ENCODE peak calls at places on chromosome 9, in five cellular contexts. One of them, this sample, is unnamed.

GRCh38 chr9:109602987-109603386 is 104.9 kb upstream of the PTPN3 start:
- DNase-seq in CD4-positive, CD25-positive, alpha-beta regulatory T cell: no peak
- DNase-seq in MM.1S: no peak
- DNase-seq in tibial nerve: no peak
- DNase-seq in A549: no peak
- DNase-seq in this sample: no peak

GRCh38 chr9:124800306-124801259 is 23.6 kb downstream of the OLFML2A start:
- DNase-seq in CD4-positive, CD25-positive, alpha-beta regulatory T cell: no peak
- DNase-seq in A549: no peak
- DNase-seq in MM.1S: no peak
- DNase-seq in tibial nerve: no peak
- DNase-seq in this sample: no peak

GRCh38 chr9:32954642-32955041 is 46.8 kb downstream of the APTX start:
- DNase-seq in CD4-positive, CD25-positive, alpha-beta regulatory T cell: no peak
- DNase-seq in MM.1S: no peak
- DNase-seq in A549: no peak
- DNase-seq in tibial nerve: no peak
- DNase-seq in this sample: no peak

GRCh38 chr9:4762889-4763521 is 22.0 kb upstream of the AK3 start:
- DNase-seq in CD4-positive, CD25-positive, alpha-beta regulatory T cell: no peak
- DNase-seq in tibial nerve: no peak
- DNase-seq in MM.1S: no peak
- DNase-seq in A549: no peak
- DNase-seq in this sample: no peak

GRCh38 chr9:111232997-111233790 is 96.8 kb downstream of the OR2K2 start:
- DNase-seq in CD4-positive, CD25-positive, alpha-beta regulatory T cell: no peak
- DNase-seq in A549: no peak
- DNase-seq in MM.1S: no peak
- DNase-seq in tibial nerve: peak; percentile 22
- DNase-seq in this sample: no peak

GRCh38 chr9:123421801-123422455 is 65.9 kb downstream of the CRB2 start:
- DNase-seq in MM.1S: no peak
- DNase-seq in tibial nerve: no peak
- DNase-seq in CD4-positive, CD25-positive, alpha-beta regulatory T cell: no peak
- DNase-seq in A549: no peak
- DNase-seq in this sample: no peak

GRCh38 chr9:100206899-100207298 is 107.9 kb downstream of the INVS start:
- DNase-seq in MM.1S: no peak
- DNase-seq in CD4-positive, CD25-positive, alpha-beta regulatory T cell: no peak
- DNase-seq in A549: no peak
- DNase-seq in tibial nerve: no peak
- DNase-seq in this sample: no peak

GRCh38 chr9:112532427-112532826 is 45.8 kb downstream of the KIAA1958 start:
- DNase-seq in A549: no peak
- DNase-seq in MM.1S: no peak
- DNase-seq in CD4-positive, CD25-positive, alpha-beta regulatory T cell: no peak
- DNase-seq in tibial nerve: no peak
- DNase-seq in this sample: no peak

GRCh38 chr9:21559402-21560280 is 77.5 kb upstream of the IFNE start:
- DNase-seq in MM.1S: peak; percentile 11
- DNase-seq in A549: peak; percentile 37
- DNase-seq in CD4-positive, CD25-positive, alpha-beta regulatory T cell: peak; percentile 36
- DNase-seq in tibial nerve: no peak
- DNase-seq in this sample: no peak

GRCh38 chr9:22037954-22038690 is 29.0 kb upstream of the CDKN2B start:
- DNase-seq in MM.1S: no peak
- DNase-seq in CD4-positive, CD25-positive, alpha-beta regulatory T cell: peak; percentile 38
- DNase-seq in A549: no peak
- DNase-seq in tibial nerve: no peak
- DNase-seq in this sample: no peak

GRCh38 chr9:83299556-83299955 is 236.6 kb upstream of the RASEF start:
- DNase-seq in A549: peak; percentile 37
- DNase-seq in CD4-positive, CD25-positive, alpha-beta regulatory T cell: no peak
- DNase-seq in tibial nerve: no peak
- DNase-seq in MM.1S: no peak
- DNase-seq in this sample: no peak

GRCh38 chr9:13049223-13049622 is 230.3 kb downstream of the MPDZ start:
- DNase-seq in CD4-positive, CD25-positive, alpha-beta regulatory T cell: no peak
- DNase-seq in MM.1S: no peak
- DNase-seq in A549: no peak
- DNase-seq in tibial nerve: no peak
- DNase-seq in this sample: no peak

GRCh38 chr9:13445123-13445522 is 165.6 kb upstream of the MPDZ start:
- DNase-seq in A549: no peak
- DNase-seq in MM.1S: no peak
- DNase-seq in CD4-positive, CD25-positive, alpha-beta regulatory T cell: no peak
- DNase-seq in tibial nerve: no peak
- DNase-seq in this sample: no peak

GRCh38 chr9:70480405-70480980 is 66.0 kb upstream of the KLF9 start:
- DNase-seq in A549: no peak
- DNase-seq in tibial nerve: peak; percentile 86
- DNase-seq in CD4-positive, CD25-positive, alpha-beta regulatory T cell: no peak
- DNase-seq in MM.1S: no peak
- DNase-seq in this sample: peak; percentile 47

GRCh38 chr9:109278216-109278615 is 42.6 kb downstream of the EPB41L4B start:
- DNase-seq in A549: no peak
- DNase-seq in CD4-positive, CD25-positive, alpha-beta regulatory T cell: no peak
- DNase-seq in tibial nerve: no peak
- DNase-seq in MM.1S: no peak
- DNase-seq in this sample: no peak

GRCh38 chr9:115118471-115119156 is 657 bp upstream of the TNC start:
- DNase-seq in MM.1S: no peak
- DNase-seq in tibial nerve: peak; percentile 18
- DNase-seq in A549: peak; percentile 53
- DNase-seq in CD4-positive, CD25-positive, alpha-beta regulatory T cell: no peak
- DNase-seq in this sample: no peak

GRCh38 chr9:114153761-114154596 is 1.4 kb upstream of the COL27A1 start:
- DNase-seq in A549: peak; percentile 71
- DNase-seq in tibial nerve: no peak
- DNase-seq in MM.1S: no peak
- DNase-seq in CD4-positive, CD25-positive, alpha-beta regulatory T cell: no peak
- DNase-seq in this sample: no peak

GRCh38 chr9:36891341-36891811 is 142.7 kb downstream of the PAX5 start:
- DNase-seq in MM.1S: no peak
- DNase-seq in tibial nerve: no peak
- DNase-seq in CD4-positive, CD25-positive, alpha-beta regulatory T cell: no peak
- DNase-seq in A549: no peak
- DNase-seq in this sample: no peak

GRCh38 chr9:78035369-78035993 is 3.9 kb upstream of the GNAQ start:
- DNase-seq in A549: peak; percentile 40
- DNase-seq in CD4-positive, CD25-positive, alpha-beta regulatory T cell: peak; percentile 77
- DNase-seq in MM.1S: peak; percentile 75
- DNase-seq in tibial nerve: no peak
- DNase-seq in this sample: peak; percentile 60
- H3K27ac ChIP-seq in A549: peak overlapping the region; percentile 38
- H3K27ac ChIP-seq in CD4-positive, CD25-positive, alpha-beta regulatory T cell: peak overlapping the region; percentile 48
- H3K27ac ChIP-seq in MM.1S: no peak overlapping the region
- H3K27ac ChIP-seq in tibial nerve: no peak overlapping the region
- H3K27ac ChIP-seq in this sample: peak overlapping the region; percentile 80

GRCh38 chr9:121736964-121737462 is 85.6 kb downstream of the DAB2IP start:
- DNase-seq in A549: peak; percentile 41
- DNase-seq in CD4-positive, CD25-positive, alpha-beta regulatory T cell: no peak
- DNase-seq in tibial nerve: peak; percentile 51
- DNase-seq in MM.1S: no peak
- DNase-seq in this sample: no peak

GRCh38 chr9:121737481-121737931 is 86.1 kb downstream of the DAB2IP start:
- DNase-seq in MM.1S: no peak
- DNase-seq in tibial nerve: no peak
- DNase-seq in A549: no peak
- DNase-seq in CD4-positive, CD25-positive, alpha-beta regulatory T cell: no peak
- DNase-seq in this sample: no peak

GRCh38 chr9:121738969-121739368 is 87.5 kb downstream of the DAB2IP start:
- DNase-seq in MM.1S: no peak
- DNase-seq in tibial nerve: no peak
- DNase-seq in A549: no peak
- DNase-seq in CD4-positive, CD25-positive, alpha-beta regulatory T cell: no peak
- DNase-seq in this sample: no peak

GRCh38 chr9:121739971-121740370 is 88.5 kb downstream of the DAB2IP start:
- DNase-seq in MM.1S: no peak
- DNase-seq in tibial nerve: no peak
- DNase-seq in A549: no peak
- DNase-seq in CD4-positive, CD25-positive, alpha-beta regulatory T cell: no peak
- DNase-seq in this sample: no peak

DNA sequence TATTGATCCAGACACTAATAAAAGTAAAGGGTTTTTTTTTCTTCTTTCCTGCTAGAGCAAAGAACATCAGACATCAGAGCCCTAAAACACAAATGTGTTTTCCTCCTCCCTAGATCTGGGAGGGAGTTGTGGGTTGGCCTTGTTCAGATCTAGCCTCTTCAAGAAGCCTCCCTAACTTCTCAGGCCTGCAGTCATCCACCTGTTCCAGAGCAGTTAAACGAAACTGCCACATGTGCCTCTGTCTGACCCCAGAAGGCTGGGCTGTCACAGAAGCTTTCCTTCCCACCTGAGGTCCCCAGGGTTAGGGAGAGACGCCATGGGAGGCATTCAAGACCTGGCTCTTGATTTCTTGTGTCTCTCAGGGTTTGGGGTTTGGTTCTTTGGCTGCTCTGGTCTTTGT is 87.0 kb downstream of the DAB2IP start:
- DNase-seq in MM.1S: peak; percentile 25
- DNase-seq in CD4-positive, CD25-positive, alpha-beta regulatory T cell: no peak
- DNase-seq in A549: no peak
- DNase-seq in tibial nerve: no peak
- DNase-seq in this sample: no peak
- H3K27ac ChIP-seq in MM.1S: no peak overlapping the region
- H3K27ac ChIP-seq in CD4-positive, CD25-positive, alpha-beta regulatory T cell: no peak overlapping the region
- H3K27ac ChIP-seq in A549: no peak overlapping the region
- H3K27ac ChIP-seq in tibial nerve: peak overlapping the region; percentile 96
- H3K27ac ChIP-seq in this sample: no peak overlapping the region

DNA sequence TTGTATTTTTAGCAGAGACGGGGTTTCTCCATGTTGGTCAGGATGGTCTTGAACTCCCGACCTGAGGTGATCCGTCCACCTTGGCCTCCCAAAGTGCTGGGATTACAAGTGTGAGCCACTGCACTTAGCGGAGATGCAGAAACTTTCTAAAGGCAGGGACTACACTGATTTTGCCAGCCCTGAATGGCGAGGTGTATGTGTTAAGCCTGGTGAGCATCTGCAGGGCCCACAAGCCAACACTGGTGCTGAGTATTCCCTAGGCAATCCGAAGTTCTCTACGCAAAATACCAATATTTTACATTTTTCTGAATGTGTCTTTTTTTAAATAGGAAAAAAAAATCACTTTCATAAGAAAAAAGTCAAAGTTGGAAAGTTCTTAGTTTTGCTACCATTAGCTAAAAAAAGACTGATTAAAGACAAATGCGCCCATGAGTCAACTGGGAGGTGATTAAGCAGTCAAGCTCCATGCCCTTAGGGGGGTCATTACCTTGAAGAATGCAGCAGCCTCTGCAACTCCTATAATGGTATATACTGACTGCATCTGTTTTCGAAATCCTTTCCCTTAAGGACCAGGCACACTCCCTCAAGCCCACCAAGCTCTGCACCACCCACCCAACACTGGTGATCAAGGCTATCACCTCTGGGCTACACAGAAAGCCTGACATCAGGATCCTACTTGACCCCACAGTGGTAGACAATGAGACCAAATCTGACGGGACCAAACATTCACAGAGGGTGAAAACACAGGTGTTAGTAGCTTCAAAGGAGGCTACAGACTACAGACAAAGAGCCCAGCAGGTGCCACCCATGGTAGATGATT is 502.7 kb downstream of the BNC2 start:
- DNase-seq in tibial nerve: no peak
- DNase-seq in CD4-positive, CD25-positive, alpha-beta regulatory T cell: no peak
- DNase-seq in MM.1S: no peak
- DNase-seq in A549: no peak
- DNase-seq in this sample: no peak
- H3K27ac ChIP-seq in tibial nerve: no peak overlapping the region
- H3K27ac ChIP-seq in CD4-positive, CD25-positive, alpha-beta regulatory T cell: no peak overlapping the region
- H3K27ac ChIP-seq in MM.1S: no peak overlapping the region
- H3K27ac ChIP-seq in A549: peak overlapping the region; percentile 75
- H3K27ac ChIP-seq in this sample: no peak overlapping the region

GRCh38 chr9:130707225-130707976 is 13.8 kb downstream of the EXOSC2 start:
- DNase-seq in A549: peak; percentile 33
- DNase-seq in tibial nerve: peak; percentile 55
- DNase-seq in MM.1S: peak; percentile 61
- DNase-seq in CD4-positive, CD25-positive, alpha-beta regulatory T cell: peak; percentile 69
- DNase-seq in this sample: no peak
- H3K27ac ChIP-seq in A549: no peak overlapping the region
- H3K27ac ChIP-seq in tibial nerve: no peak overlapping the region
- H3K27ac ChIP-seq in MM.1S: no peak overlapping the region
- H3K27ac ChIP-seq in CD4-positive, CD25-positive, alpha-beta regulatory T cell: no peak overlapping the region
- H3K27ac ChIP-seq in this sample: no peak overlapping the region

GRCh38 chr9:88403340-88403739 is 15.1 kb downstream of the SPIN1 start:
- DNase-seq in MM.1S: no peak
- DNase-seq in CD4-positive, CD25-positive, alpha-beta regulatory T cell: no peak
- DNase-seq in tibial nerve: no peak
- DNase-seq in A549: no peak
- DNase-seq in this sample: no peak
- H3K27ac ChIP-seq in MM.1S: no peak overlapping the region
- H3K27ac ChIP-seq in CD4-positive, CD25-positive, alpha-beta regulatory T cell: no peak overlapping the region
- H3K27ac ChIP-seq in tibial nerve: no peak overlapping the region
- H3K27ac ChIP-seq in A549: no peak overlapping the region
- H3K27ac ChIP-seq in this sample: no peak overlapping the region

GRCh38 chr9:127920794-127921193 is 4.0 kb upstream of the ST6GALNAC4 start:
- DNase-seq in MM.1S: no peak
- DNase-seq in tibial nerve: no peak
- DNase-seq in CD4-positive, CD25-positive, alpha-beta regulatory T cell: no peak
- DNase-seq in A549: no peak
- DNase-seq in this sample: no peak
- H3K27ac ChIP-seq in MM.1S: no peak overlapping the region
- H3K27ac ChIP-seq in tibial nerve: no peak overlapping the region
- H3K27ac ChIP-seq in CD4-positive, CD25-positive, alpha-beta regulatory T cell: no peak overlapping the region
- H3K27ac ChIP-seq in A549: peak overlapping the region; percentile 90
- H3K27ac ChIP-seq in this sample: no peak overlapping the region

DNA sequence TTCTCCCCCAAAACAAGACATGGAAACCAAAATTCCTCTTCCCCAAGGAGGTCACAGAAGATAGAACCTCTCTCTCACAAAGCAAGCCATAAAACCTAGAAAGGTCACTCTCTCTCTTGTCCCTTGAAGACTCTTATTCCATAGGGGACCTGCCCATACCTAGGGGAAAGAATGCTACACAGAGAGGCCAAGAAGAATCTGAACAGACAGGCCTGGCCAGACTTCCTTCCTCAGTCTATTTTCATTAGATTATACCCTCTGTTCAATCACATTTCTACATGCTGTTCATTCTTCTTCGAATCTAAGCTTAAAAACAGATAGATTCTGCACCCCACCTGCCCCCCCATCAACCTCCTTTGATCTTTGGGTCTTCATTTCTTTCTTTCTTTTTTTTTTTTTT is 206.8 kb downstream of the TLE4 start:
- DNase-seq in MM.1S: no peak
- DNase-seq in tibial nerve: no peak
- DNase-seq in A549: no peak
- DNase-seq in CD4-positive, CD25-positive, alpha-beta regulatory T cell: no peak
- DNase-seq in this sample: no peak
- H3K27ac ChIP-seq in MM.1S: no peak overlapping the region
- H3K27ac ChIP-seq in tibial nerve: no peak overlapping the region
- H3K27ac ChIP-seq in A549: no peak overlapping the region
- H3K27ac ChIP-seq in CD4-positive, CD25-positive, alpha-beta regulatory T cell: no peak overlapping the region
- H3K27ac ChIP-seq in this sample: no peak overlapping the region

This sample was measured in caudate nucleus.